ENCODE peak calls at places on chromosomes 1 and 21, in seven cellular contexts. K is RPMI7951, E is left ventricle myocardium inferior, Q is EL, Z is progenitor cell of endocrine pancreas, U is MM.1S, H is NCI-H446. O is an unnamed sample.

GRCh38 chr1:25210728-25211127 is 21.6 kb downstream of the SYF2 start:
- DNase-seq in K (no peak), E (no peak), Q (no peak), Z (no peak), U (no peak), H (no peak), O (no peak)

GRCh38 chr1:203381151-203381751 is 30.3 kb upstream of the FMOD start:
- DNase-seq in K (no peak), E (no peak), Q (no peak), Z (no peak), U (peak), H (no peak), O (peak)

GRCh38 chr1:59298710-59299346 is 1.9 kb downstream of the FGGY start:
- DNase-seq in K (peak), E (no peak), Q (peak), Z (no peak), U (no peak), H (no peak), O (no peak)

GRCh38 chr1:193216920-193217319 is 30.5 kb upstream of the B3GALT2 start:
- DNase-seq in K (no peak), E (peak), Q (no peak), Z (no peak), U (no peak), H (no peak), O (no peak)

GRCh38 chr21:45378258-45378966 is 26.6 kb upstream of the COL18A1 start:
- DNase-seq in K (peak), E (peak), Q (peak), Z (no peak), U (no peak), H (no peak), O (peak)

GRCh38 chr1:163174524-163175437 is 27.9 kb downstream of the RGS5 start:
- DNase-seq in K (peak), E (peak), Q (peak), Z (peak), U (peak), H (peak), O (peak)

GRCh38 chr1:16043521-16043920 is at the start of gene CLCNKB:
- DNase-seq in K (no peak), E (no peak), Q (no peak), Z (no peak), U (no peak), H (no peak), O (no peak)

GRCh38 chr1:237220243-237220642 is 178.3 kb downstream of the RYR2 start:
- DNase-seq in K (no peak), E (no peak), Q (no peak), Z (no peak), U (no peak), H (peak), O (no peak)

GRCh38 chr1:116909511-116910378 is at the start of gene PTGFRN:
- DNase-seq in K (peak), E (peak), Q (peak), Z (peak), U (no peak), H (peak), O (peak)

GRCh38 chr1:60990719-60991100 is 91.7 kb upstream of the NFIA start:
- DNase-seq in K (no peak), E (no peak), Q (no peak), Z (no peak), U (no peak), H (no peak), O (no peak)

GRCh38 chr1:154014154-154014910 is 23.8 kb downstream of the RPS27 start:
- DNase-seq in K (peak), E (no peak), Q (peak), Z (no peak), U (no peak), H (no peak), O (no peak)

GRCh38 chr1:8831329-8831728 is 13.9 kb upstream of the RERE start:
- DNase-seq in K (no peak), E (no peak), Q (no peak), Z (no peak), U (no peak), H (peak), O (no peak)

GRCh38 chr1:26293911-26294463 is 12.4 kb downstream of the UBXN11 start:
- DNase-seq in K (no peak), E (no peak), Q (no peak), Z (no peak), U (no peak), H (no peak), O (no peak)

GRCh38 chr1:236581528-236581927 is 22.8 kb downstream of the HEATR1 start:
- DNase-seq in K (no peak), E (no peak), Q (no peak), Z (no peak), U (no peak), H (no peak), O (no peak)

GRCh38 chr1:180586671-180587155 is 27.9 kb downstream of the OVAAL start:
- DNase-seq in K (peak), E (no peak), Q (peak), Z (no peak), U (no peak), H (peak), O (peak)

GRCh38 chr1:30294508-30294907 is 428.9 kb downstream of the MATN1 start:
- DNase-seq in K (no peak), E (no peak), Q (no peak), Z (no peak), U (no peak), H (no peak), O (no peak)

GRCh38 chr1:174912243-174912642 is 87.5 kb upstream of the CACYBP start:
- DNase-seq in K (no peak), E (no peak), Q (no peak), Z (no peak), U (no peak), H (no peak), O (peak)

GRCh38 chr1:84936116-84936810 is 43.3 kb upstream of the LPAR3 start:
- DNase-seq in K (peak), E (no peak), Q (peak), Z (no peak), U (peak), H (peak), O (peak)

GRCh38 chr1:234214129-234214910 is 158.9 kb upstream of the COA6 start:
- DNase-seq in K (peak), E (no peak), Q (peak), Z (peak), U (no peak), H (no peak), O (no peak)